ENCODE peak calls at places on chromosomes 11 and 22, in four cellular contexts. T, U, J and M are unnamed samples. For H3K27me3, the result is how much of the 10 kb centered on the place peaks cover.

GRCh38 chr11:3841426-3842304 is 906 bp upstream of the RHOG start:
- DNase-seq in U (no peak), J (peak), T (peak), M (peak)

GRCh38 chr22:39956932-39957664 is 3.1 kb upstream of the TMA7B start:
- DNase-seq in J (no peak), T (no peak), U (no peak), M (no peak)

GRCh38 chr11:68128682-68129327 is 7.6 kb upstream of the CHKA start:
- DNase-seq in T (peak), J (no peak), U (no peak), M (no peak)

GRCh38 chr11:3835100-3835485 is 5.7 kb downstream of the RHOG start:
- DNase-seq in J (no peak), U (no peak), T (no peak), M (no peak)

GRCh38 chr11:76269247-76269646 is 62.9 kb upstream of the WNT11 start:
- DNase-seq in J (no peak), U (no peak), T (no peak), M (no peak)

GRCh38 chr22:19974233-19974861 is 32.7 kb upstream of the TXNRD2 start:
- DNase-seq in T (no peak), J (peak), U (peak), M (no peak)

GRCh38 chr11:126282361-126282741 is 542 bp upstream of the TIRAP start:
- DNase-seq in T (peak), J (peak), U (peak), M (peak)

GRCh38 chr22:36155702-36156101 is 4.9 kb downstream of the APOL3 start:
- DNase-seq in U (no peak), T (peak), J (no peak), M (no peak)

GRCh38 chr11:1484716-1485503 is 1.7 kb downstream of the MOB2 start:
- DNase-seq in U (no peak), T (no peak), J (no peak), M (no peak)

GRCh38 chr11:61364012-61364396 is 1.8 kb downstream of the TMEM138 start:
- DNase-seq in U (no peak), J (no peak), T (no peak), M (no peak)

GRCh38 chr11:57249384-57250319 is 12.6 kb upstream of the APLNR start:
- DNase-seq in T (peak), J (peak), U (peak), M (no peak)

GRCh38 chr11:45102810-45103621 is 43.4 kb upstream of the PRDM11 start:
- DNase-seq in J (peak), T (peak), U (peak), M (peak)

GRCh38 chr22:26314656-26315055 is 114.4 kb upstream of the ASPHD2 start:
- DNase-seq in J (no peak), T (no peak), U (no peak), M (no peak)

GRCh38 chr22:38925571-38926041 is 31.8 kb upstream of the APOBEC3A start:
- DNase-seq in J (no peak), U (no peak), T (no peak), M (no peak)

GRCh38 chr11:20156876-20157613 is 3.2 kb downstream of the DBX1 start:
- DNase-seq in J (peak), U (no peak), T (no peak), M (peak)

GRCh38 chr11:65872555-65873279 is at the start of gene EFEMP2:
- DNase-seq in U (peak), J (peak), T (peak), M (no peak)

GRCh38 chr11:79156031-79156430 is 284.8 kb downstream of the TENM4 start:
- DNase-seq in U (no peak), J (no peak), T (no peak), M (no peak)

GRCh38 chr11:105393326-105393725 is 216.5 kb upstream of the GRIA4 start:
- DNase-seq in T (no peak), U (no peak), J (no peak), M (no peak)

GRCh38 chr11:83285131-83285770 is 916 bp downstream of the CCDC90B start:
- DNase-seq in T (no peak), U (no peak), J (no peak), M (no peak)

GRCh38 chr11:2689551-2690260 is 10.1 kb downstream of the KCNQ1OT1 start:
- DNase-seq in T (peak), U (no peak), J (no peak), M (no peak)

GRCh38 chr22:32794449-32795213 is 6.9 kb upstream of the TIMP3 start:
- DNase-seq in J (no peak), U (no peak), T (no peak), M (no peak)

GRCh38 chr22:40428796-40429195 is 58.4 kb downstream of the SGSM3 start:
- DNase-seq in U (no peak), J (no peak), T (no peak), M (no peak)

GRCh38 chr22:49673048-49673447 is 154.6 kb downstream of the BRD1 start:
- DNase-seq in T (no peak), U (peak), J (no peak), M (no peak)

GRCh38 chr11:71241721-71242259 is 10.6 kb downstream of the SHANK2 start:
- DNase-seq in U (no peak), J (no peak), T (no peak), M (no peak)
- H3K27ac ChIP-seq in U (no peak), J (no peak), T (no peak), M (no peak)

DNA sequence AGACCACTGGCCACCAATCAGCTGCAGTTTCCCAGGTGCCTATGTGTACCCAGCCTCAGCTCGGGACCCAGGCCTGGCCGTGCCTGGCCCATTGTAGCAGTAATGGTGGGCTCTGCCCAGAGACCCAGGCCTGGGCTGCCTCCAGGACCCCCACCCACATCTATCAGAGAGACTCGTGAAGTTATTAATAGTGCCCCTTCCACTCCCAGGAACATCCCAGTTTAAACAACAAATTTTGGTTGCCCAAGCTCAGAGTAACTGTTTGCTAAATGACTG is 42.5 kb downstream of the IGLL5 start:
- DNase-seq in U (no peak), J (no peak), T (no peak), M (no peak)
- H3K27me3 ChIP-seq in U (under half), J (under half), T (under half), M (under half)

DNA sequence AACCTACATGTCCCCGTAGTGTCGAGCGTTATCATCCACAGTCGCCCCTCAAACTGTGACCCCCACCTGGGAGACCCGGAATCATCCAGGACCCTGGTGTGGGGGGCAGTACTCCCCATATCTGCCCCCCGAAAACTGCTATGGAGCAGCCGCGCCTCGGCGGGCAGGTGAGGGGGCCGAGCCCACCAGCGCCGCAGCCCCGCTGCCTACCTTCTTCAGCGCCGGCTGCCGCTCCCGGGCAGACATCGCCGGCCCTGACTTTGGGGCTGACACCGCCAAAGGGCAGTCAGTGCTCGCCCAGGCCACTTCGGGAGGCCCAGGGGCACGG is 825 bp downstream of the ARHGAP20 start:
- DNase-seq in U (no peak), T (no peak), J (no peak), M (no peak)
- H3K27ac ChIP-seq in U (no peak), T (peak), J (no peak), M (no peak)

GRCh38 chr11:35178067-35178805 is 39.3 kb downstream of the CD44 start:
- DNase-seq in J (no peak), T (no peak), U (no peak), M (no peak)

GRCh38 chr11:35179466-35180135 is 40.6 kb downstream of the CD44 start:
- DNase-seq in T (no peak), U (no peak), J (no peak), M (no peak)

GRCh38 chr11:35180311-35181233 is 41.6 kb downstream of the CD44 start:
- DNase-seq in T (no peak), U (no peak), J (peak), M (no peak)

GRCh38 chr11:35177370-35177769 is 38.4 kb downstream of the CD44 start:
- DNase-seq in T (no peak), J (no peak), U (no peak), M (peak)

DNA sequence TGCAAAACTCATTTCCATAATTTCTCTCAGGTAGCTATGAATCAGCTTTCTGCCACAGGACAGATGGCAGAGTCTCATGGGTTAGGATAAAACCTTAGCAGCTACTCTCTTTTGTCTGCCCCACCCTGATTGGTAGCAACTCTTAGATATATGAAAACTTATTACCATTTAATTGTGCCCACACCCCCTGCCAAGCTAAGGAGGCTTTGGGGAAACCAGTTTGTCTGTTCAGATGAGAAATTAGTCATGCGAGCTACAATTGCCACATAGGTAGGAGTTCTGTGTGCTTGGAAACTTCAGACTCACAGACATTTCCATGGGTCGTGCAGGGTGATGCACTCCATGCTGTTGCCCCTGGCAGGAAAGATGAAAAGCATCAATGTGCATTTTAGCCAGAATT is 39.9 kb downstream of the CD44 start:
- DNase-seq in J (no peak), U (no peak), T (no peak), M (no peak)
- H3K27me3 ChIP-seq in J (under half), U (under half), T (under half), M (under half)

GRCh38 chr22:27416553-27417427 is 384.8 kb downstream of the MN1 start:
- DNase-seq in U (peak), T (no peak), J (peak), M (no peak)
- H3K27ac ChIP-seq in U (peak), T (no peak), J (peak), M (no peak)

DNA sequence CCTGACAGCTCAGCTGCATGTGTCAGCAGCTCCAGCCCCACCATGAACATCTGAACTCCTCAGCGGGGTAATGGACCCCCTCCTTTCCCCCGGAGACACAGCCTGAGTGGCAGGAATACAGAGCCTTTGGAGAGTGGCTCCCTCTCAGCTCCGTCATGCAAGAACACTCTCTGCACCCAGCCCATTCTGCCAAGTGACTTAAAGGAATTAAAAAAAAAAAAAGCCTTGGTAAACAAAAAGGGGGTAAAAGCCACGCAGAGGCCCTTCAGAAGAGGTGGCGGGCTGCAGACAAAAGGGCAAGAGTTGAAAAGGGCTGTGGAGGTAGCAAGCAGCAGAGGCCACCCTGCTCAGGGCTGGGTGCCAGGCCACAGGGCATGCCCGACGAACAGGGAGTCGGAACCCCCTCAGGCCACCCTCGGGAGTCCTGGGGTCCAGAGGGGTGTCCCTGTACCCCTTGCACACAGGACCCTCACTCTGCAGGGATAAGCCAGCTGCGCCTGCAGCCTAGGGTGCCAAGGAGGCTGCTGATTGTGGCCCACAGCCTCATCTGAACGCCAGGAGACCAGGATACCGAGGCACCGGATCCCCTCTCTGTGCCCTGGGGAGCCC is 62.4 kb downstream of the MACROD1 start:
- DNase-seq in T (no peak), J (peak), U (no peak), M (no peak)
- H3K27me3 ChIP-seq in T (under half), J (under half), U (under half), M (under half)

GRCh38 chr22:46508391-46508999 is 28.9 kb downstream of the CELSR1 start:
- DNase-seq in U (no peak), T (no peak), J (peak), M (no peak)
- H3K27ac ChIP-seq in U (no peak), T (no peak), J (no peak), M (no peak)

GRCh38 chr11:115202900-115203552 is 301.2 kb downstream of the CADM1 start:
- DNase-seq in J (no peak), T (no peak), U (no peak), M (no peak)
- H3K27me3 ChIP-seq in J (under half), T (under half), U (under half), M (under half)